ENCODE peak calls at places on chromosome 14, in five cellular contexts. D is AG09309, G is NCI-H748 treated with DMSO at 0.1 percent for 48 hours, P is psoas muscle, F is heart left ventricle. Y is an unnamed sample.

GRCh38 chr14:34931206-34931605 is 51.6 kb upstream of the SRP54 start:
- DNase-seq in D (no peak), G (no peak), P (no peak), F (no peak), Y (no peak)

GRCh38 chr14:59262717-59263469 is 74.4 kb downstream of the DAAM1 start:
- DNase-seq in D (no peak), G (peak), P (no peak), F (no peak), Y (no peak)

GRCh38 chr14:72679106-72679505 is 214.8 kb downstream of the DPF3 start:
- DNase-seq in D (no peak), G (no peak), P (peak), F (peak), Y (no peak)

GRCh38 chr14:53011053-53011462 is 60.2 kb upstream of the FERMT2 start:
- DNase-seq in D (peak), G (no peak), P (peak), F (peak), Y (no peak)

GRCh38 chr14:50064993-50065392 is 51.4 kb downstream of the VCPKMT start:
- DNase-seq in D (no peak), G (no peak), P (no peak), F (peak), Y (no peak)

GRCh38 chr14:75399819-75400678 is 27.8 kb upstream of the JDP2 start:
- DNase-seq in D (no peak), G (no peak), P (peak), F (peak), Y (peak)

GRCh38 chr14:77100961-77101360 is 2.9 kb downstream of the CIPC start:
- DNase-seq in D (no peak), G (no peak), P (no peak), F (no peak), Y (no peak)

GRCh38 chr14:51581017-51581881 is 70.5 kb upstream of the FRMD6 start:
- DNase-seq in D (peak), G (no peak), P (no peak), F (no peak), Y (no peak)